ENCODE peak calls at places on chromosomes 2 and 18, in six cellular contexts. One of them, this sample, is unnamed.

GRCh38 chr2:217650716-217651360 is 352.0 kb downstream of the TNS1 start:
- DNase-seq in glutamatergic neuron: no peak
- DNase-seq in transverse colon: no peak
- DNase-seq in choroid plexus epithelial cell: peak; percentile 86
- DNase-seq in mesothelial cell of epicardium: no peak
- DNase-seq in thoracic aorta: no peak
- DNase-seq in this sample: no peak

GRCh38 chr2:208195477-208195876 is 5.6 kb upstream of the C2orf80 start:
- DNase-seq in thoracic aorta: no peak
- DNase-seq in mesothelial cell of epicardium: no peak
- DNase-seq in glutamatergic neuron: no peak
- DNase-seq in transverse colon: no peak
- DNase-seq in choroid plexus epithelial cell: no peak
- DNase-seq in this sample: no peak

GRCh38 chr2:232887171-232887850 is 17.2 kb downstream of the SNORC start:
- DNase-seq in thoracic aorta: no peak
- DNase-seq in choroid plexus epithelial cell: peak; percentile 40
- DNase-seq in transverse colon: no peak
- DNase-seq in glutamatergic neuron: peak; percentile 24
- DNase-seq in mesothelial cell of epicardium: no peak
- DNase-seq in this sample: no peak

GRCh38 chr2:238090887-238091286 is 9.3 kb upstream of the ESPNL start:
- DNase-seq in transverse colon: no peak
- DNase-seq in thoracic aorta: no peak
- DNase-seq in choroid plexus epithelial cell: no peak
- DNase-seq in mesothelial cell of epicardium: no peak
- DNase-seq in glutamatergic neuron: no peak
- DNase-seq in this sample: no peak

GRCh38 chr2:19785867-19786266 is 115.9 kb downstream of the TTC32 start:
- DNase-seq in choroid plexus epithelial cell: no peak
- DNase-seq in mesothelial cell of epicardium: no peak
- DNase-seq in thoracic aorta: no peak
- DNase-seq in transverse colon: no peak
- DNase-seq in glutamatergic neuron: no peak
- DNase-seq in this sample: no peak

GRCh38 chr2:200301953-200302628 is 4.4 kb upstream of the SPATS2L start:
- DNase-seq in choroid plexus epithelial cell: no peak
- DNase-seq in mesothelial cell of epicardium: no peak
- DNase-seq in thoracic aorta: no peak
- DNase-seq in transverse colon: no peak
- DNase-seq in glutamatergic neuron: no peak
- DNase-seq in this sample: no peak

GRCh38 chr18:57075716-57076400 is 71.0 kb upstream of the BOD1L2 start:
- DNase-seq in mesothelial cell of epicardium: no peak
- DNase-seq in thoracic aorta: no peak
- DNase-seq in glutamatergic neuron: no peak
- DNase-seq in transverse colon: no peak
- DNase-seq in choroid plexus epithelial cell: no peak
- DNase-seq in this sample: no peak

GRCh38 chr2:71798266-71799012 is 345.1 kb downstream of the DYSF start:
- DNase-seq in transverse colon: peak; percentile 15
- DNase-seq in mesothelial cell of epicardium: peak; percentile 39
- DNase-seq in choroid plexus epithelial cell: peak; percentile 59
- DNase-seq in thoracic aorta: no peak
- DNase-seq in glutamatergic neuron: peak; percentile 62
- DNase-seq in this sample: no peak

GRCh38 chr2:114128725-114129124 is 238.8 kb downstream of the ACTR3 start:
- DNase-seq in thoracic aorta: no peak
- DNase-seq in transverse colon: no peak
- DNase-seq in choroid plexus epithelial cell: no peak
- DNase-seq in mesothelial cell of epicardium: no peak
- DNase-seq in glutamatergic neuron: no peak
- DNase-seq in this sample: no peak

GRCh38 chr2:56133931-56134629 is 49.7 kb upstream of the CCDC85A start:
- DNase-seq in transverse colon: no peak
- DNase-seq in glutamatergic neuron: no peak
- DNase-seq in choroid plexus epithelial cell: no peak
- DNase-seq in thoracic aorta: no peak
- DNase-seq in mesothelial cell of epicardium: no peak
- DNase-seq in this sample: no peak

GRCh38 chr2:113117594-113118262 is 9.7 kb upstream of the IL1RN start:
- DNase-seq in thoracic aorta: no peak
- DNase-seq in transverse colon: peak; percentile 46
- DNase-seq in choroid plexus epithelial cell: peak; percentile 71
- DNase-seq in mesothelial cell of epicardium: no peak
- DNase-seq in glutamatergic neuron: no peak
- DNase-seq in this sample: no peak

GRCh38 chr18:2818281-2818680 is 28.5 kb upstream of the EMILIN2 start:
- DNase-seq in choroid plexus epithelial cell: no peak
- DNase-seq in glutamatergic neuron: no peak
- DNase-seq in transverse colon: no peak
- DNase-seq in mesothelial cell of epicardium: no peak
- DNase-seq in thoracic aorta: no peak
- DNase-seq in this sample: no peak

GRCh38 chr18:26621161-26622026 is 73.0 kb upstream of the KCTD1 start:
- DNase-seq in transverse colon: peak; percentile 45
- DNase-seq in glutamatergic neuron: peak; percentile 51
- DNase-seq in thoracic aorta: no peak
- DNase-seq in mesothelial cell of epicardium: peak; percentile 55
- DNase-seq in choroid plexus epithelial cell: peak; percentile 71
- DNase-seq in this sample: no peak
- TF ChIP-seq CTCF in transverse colon: peak; percentile 62
- TF ChIP-seq CTCF in glutamatergic neuron: peak; percentile 48
- TF ChIP-seq CTCF in thoracic aorta: peak; percentile 37
- TF ChIP-seq CTCF in mesothelial cell of epicardium: peak; percentile 54
- TF ChIP-seq CTCF in choroid plexus epithelial cell: peak; percentile 90
- TF ChIP-seq CTCF in this sample: no peak

DNA sequence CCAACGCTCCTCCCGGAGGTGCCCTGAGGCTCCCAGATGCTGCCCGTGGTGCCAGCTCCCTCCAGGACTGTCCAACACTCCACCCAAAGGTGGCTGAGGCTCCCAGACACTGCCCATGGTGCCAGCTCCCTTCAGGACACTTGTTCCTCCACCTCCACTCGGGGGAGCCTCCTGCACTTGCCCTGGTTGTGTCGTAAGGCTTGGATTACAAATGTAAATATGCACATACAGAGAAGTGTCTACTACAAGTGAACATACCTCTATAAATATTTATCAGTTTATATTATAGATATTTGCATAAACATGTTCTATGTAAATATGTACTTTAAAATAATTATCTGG is 143.3 kb downstream of the PXDN start:
- DNase-seq in transverse colon: no peak
- DNase-seq in thoracic aorta: no peak
- DNase-seq in glutamatergic neuron: no peak
- DNase-seq in mesothelial cell of epicardium: no peak
- DNase-seq in choroid plexus epithelial cell: no peak
- DNase-seq in this sample: no peak
- TF ChIP-seq CTCF in transverse colon: no peak
- TF ChIP-seq CTCF in thoracic aorta: no peak
- TF ChIP-seq CTCF in glutamatergic neuron: no peak
- TF ChIP-seq CTCF in mesothelial cell of epicardium: no peak
- TF ChIP-seq CTCF in choroid plexus epithelial cell: no peak
- TF ChIP-seq CTCF in this sample: no peak

GRCh38 chr18:6044773-6045172 is 149.5 kb upstream of the TMEM200C start:
- DNase-seq in thoracic aorta: no peak
- DNase-seq in glutamatergic neuron: no peak
- DNase-seq in choroid plexus epithelial cell: peak; percentile 52
- DNase-seq in mesothelial cell of epicardium: no peak
- DNase-seq in transverse colon: no peak
- DNase-seq in this sample: no peak
- TF ChIP-seq CTCF in thoracic aorta: no peak
- TF ChIP-seq CTCF in glutamatergic neuron: peak; percentile 20
- TF ChIP-seq CTCF in choroid plexus epithelial cell: peak; percentile 62
- TF ChIP-seq CTCF in mesothelial cell of epicardium: no peak
- TF ChIP-seq CTCF in transverse colon: no peak
- TF ChIP-seq CTCF in this sample: no peak

GRCh38 chr18:40157120-40157519 is 1797.9 kb upstream of the PIK3C3 start:
- DNase-seq in thoracic aorta: no peak
- DNase-seq in glutamatergic neuron: no peak
- DNase-seq in mesothelial cell of epicardium: no peak
- DNase-seq in transverse colon: no peak
- DNase-seq in choroid plexus epithelial cell: no peak
- DNase-seq in this sample: no peak

GRCh38 chr18:40159141-40160017 is 1795.7 kb upstream of the PIK3C3 start:
- DNase-seq in thoracic aorta: no peak
- DNase-seq in transverse colon: no peak
- DNase-seq in glutamatergic neuron: no peak
- DNase-seq in mesothelial cell of epicardium: no peak
- DNase-seq in choroid plexus epithelial cell: peak; percentile 83
- DNase-seq in this sample: no peak
- TF ChIP-seq CTCF in thoracic aorta: no peak
- TF ChIP-seq CTCF in transverse colon: peak; percentile 22
- TF ChIP-seq CTCF in glutamatergic neuron: peak; percentile 70
- TF ChIP-seq CTCF in mesothelial cell of epicardium: peak; percentile 20
- TF ChIP-seq CTCF in choroid plexus epithelial cell: peak; percentile 75
- TF ChIP-seq CTCF in this sample: no peak

This sample was measured in omental fat pad.